ENCODE peak calls at places on chromosomes 11 and 22, in seven cellular contexts. One of them, this sample, is unnamed.

GRCh38 chr11:102470257-102470656 is 17.7 kb upstream of the TMEM123 start:
- DNase-seq in SK-N-MC: no peak
- DNase-seq in NCI-H748 treated with DMSO at 0.1 percent for 48 hours: no peak
- DNase-seq in CD8-positive, alpha-beta T cell: no peak
- DNase-seq in stimulated activated CD8-positive, alpha-beta memory T cell treated with anti-CD3 and anti-CD28 coated beads, Interleukin-15, amount 100 ng/mL, for 24 hours: no peak
- DNase-seq in dermis microvascular lymphatic vessel endothelial cell: no peak
- DNase-seq in activated naive CD8-positive, alpha-beta T cell treated with anti-CD3 and anti-CD28 coated beads, Interleukin-2, amount 50 U/mL, for 24 hours: no peak
- DNase-seq in this sample: no peak

GRCh38 chr11:47433991-47434786 is 8.0 kb upstream of the PSMC3 start:
- DNase-seq in SK-N-MC: no peak
- DNase-seq in NCI-H748 treated with DMSO at 0.1 percent for 48 hours: no peak
- DNase-seq in CD8-positive, alpha-beta T cell: no peak
- DNase-seq in stimulated activated CD8-positive, alpha-beta memory T cell treated with anti-CD3 and anti-CD28 coated beads, Interleukin-15, amount 100 ng/mL, for 24 hours: no peak
- DNase-seq in dermis microvascular lymphatic vessel endothelial cell: peak
- DNase-seq in activated naive CD8-positive, alpha-beta T cell treated with anti-CD3 and anti-CD28 coated beads, Interleukin-2, amount 50 U/mL, for 24 hours: no peak
- DNase-seq in this sample: peak

GRCh38 chr22:49958961-49959781 is 1.4 kb upstream of the PIM3 start:
- DNase-seq in SK-N-MC: no peak
- DNase-seq in NCI-H748 treated with DMSO at 0.1 percent for 48 hours: no peak
- DNase-seq in CD8-positive, alpha-beta T cell: no peak
- DNase-seq in stimulated activated CD8-positive, alpha-beta memory T cell treated with anti-CD3 and anti-CD28 coated beads, Interleukin-15, amount 100 ng/mL, for 24 hours: no peak
- DNase-seq in dermis microvascular lymphatic vessel endothelial cell: no peak
- DNase-seq in activated naive CD8-positive, alpha-beta T cell treated with anti-CD3 and anti-CD28 coated beads, Interleukin-2, amount 50 U/mL, for 24 hours: no peak
- DNase-seq in this sample: no peak

GRCh38 chr11:124608146-124608545 is 3.1 kb upstream of the PANX3 start:
- DNase-seq in SK-N-MC: no peak
- DNase-seq in NCI-H748 treated with DMSO at 0.1 percent for 48 hours: no peak
- DNase-seq in CD8-positive, alpha-beta T cell: no peak
- DNase-seq in stimulated activated CD8-positive, alpha-beta memory T cell treated with anti-CD3 and anti-CD28 coated beads, Interleukin-15, amount 100 ng/mL, for 24 hours: no peak
- DNase-seq in dermis microvascular lymphatic vessel endothelial cell: no peak
- DNase-seq in activated naive CD8-positive, alpha-beta T cell treated with anti-CD3 and anti-CD28 coated beads, Interleukin-2, amount 50 U/mL, for 24 hours: no peak
- DNase-seq in this sample: no peak

GRCh38 chr22:26398741-26399153 is 30.3 kb upstream of the ASPHD2 start:
- DNase-seq in SK-N-MC: no peak
- DNase-seq in NCI-H748 treated with DMSO at 0.1 percent for 48 hours: no peak
- DNase-seq in CD8-positive, alpha-beta T cell: no peak
- DNase-seq in stimulated activated CD8-positive, alpha-beta memory T cell treated with anti-CD3 and anti-CD28 coated beads, Interleukin-15, amount 100 ng/mL, for 24 hours: no peak
- DNase-seq in dermis microvascular lymphatic vessel endothelial cell: peak
- DNase-seq in activated naive CD8-positive, alpha-beta T cell treated with anti-CD3 and anti-CD28 coated beads, Interleukin-2, amount 50 U/mL, for 24 hours: peak
- DNase-seq in this sample: peak

GRCh38 chr11:102914238-102915043 is 39.7 kb upstream of the MMP12 start:
- DNase-seq in SK-N-MC: no peak
- DNase-seq in NCI-H748 treated with DMSO at 0.1 percent for 48 hours: no peak
- DNase-seq in CD8-positive, alpha-beta T cell: no peak
- DNase-seq in stimulated activated CD8-positive, alpha-beta memory T cell treated with anti-CD3 and anti-CD28 coated beads, Interleukin-15, amount 100 ng/mL, for 24 hours: no peak
- DNase-seq in dermis microvascular lymphatic vessel endothelial cell: peak
- DNase-seq in activated naive CD8-positive, alpha-beta T cell treated with anti-CD3 and anti-CD28 coated beads, Interleukin-2, amount 50 U/mL, for 24 hours: no peak
- DNase-seq in this sample: peak

GRCh38 chr22:16955678-16956210 is 52.3 kb downstream of the GAB4 start:
- DNase-seq in SK-N-MC: no peak
- DNase-seq in NCI-H748 treated with DMSO at 0.1 percent for 48 hours: no peak
- DNase-seq in CD8-positive, alpha-beta T cell: no peak
- DNase-seq in stimulated activated CD8-positive, alpha-beta memory T cell treated with anti-CD3 and anti-CD28 coated beads, Interleukin-15, amount 100 ng/mL, for 24 hours: no peak
- DNase-seq in dermis microvascular lymphatic vessel endothelial cell: no peak
- DNase-seq in activated naive CD8-positive, alpha-beta T cell treated with anti-CD3 and anti-CD28 coated beads, Interleukin-2, amount 50 U/mL, for 24 hours: no peak
- DNase-seq in this sample: no peak

GRCh38 chr11:10317776-10318526 is 13.1 kb downstream of the ADM start:
- DNase-seq in SK-N-MC: no peak
- DNase-seq in NCI-H748 treated with DMSO at 0.1 percent for 48 hours: no peak
- DNase-seq in CD8-positive, alpha-beta T cell: no peak
- DNase-seq in stimulated activated CD8-positive, alpha-beta memory T cell treated with anti-CD3 and anti-CD28 coated beads, Interleukin-15, amount 100 ng/mL, for 24 hours: no peak
- DNase-seq in dermis microvascular lymphatic vessel endothelial cell: peak
- DNase-seq in activated naive CD8-positive, alpha-beta T cell treated with anti-CD3 and anti-CD28 coated beads, Interleukin-2, amount 50 U/mL, for 24 hours: peak
- DNase-seq in this sample: no peak

GRCh38 chr22:43006753-43007152 is 8.2 kb downstream of the PACSIN2 start:
- DNase-seq in SK-N-MC: no peak
- DNase-seq in NCI-H748 treated with DMSO at 0.1 percent for 48 hours: no peak
- DNase-seq in CD8-positive, alpha-beta T cell: no peak
- DNase-seq in stimulated activated CD8-positive, alpha-beta memory T cell treated with anti-CD3 and anti-CD28 coated beads, Interleukin-15, amount 100 ng/mL, for 24 hours: no peak
- DNase-seq in dermis microvascular lymphatic vessel endothelial cell: no peak
- DNase-seq in activated naive CD8-positive, alpha-beta T cell treated with anti-CD3 and anti-CD28 coated beads, Interleukin-2, amount 50 U/mL, for 24 hours: no peak
- DNase-seq in this sample: no peak

GRCh38 chr22:26894766-26895485 is 237.5 kb downstream of the MIAT start:
- DNase-seq in SK-N-MC: no peak
- DNase-seq in NCI-H748 treated with DMSO at 0.1 percent for 48 hours: peak
- DNase-seq in CD8-positive, alpha-beta T cell: no peak
- DNase-seq in stimulated activated CD8-positive, alpha-beta memory T cell treated with anti-CD3 and anti-CD28 coated beads, Interleukin-15, amount 100 ng/mL, for 24 hours: no peak
- DNase-seq in dermis microvascular lymphatic vessel endothelial cell: peak
- DNase-seq in activated naive CD8-positive, alpha-beta T cell treated with anti-CD3 and anti-CD28 coated beads, Interleukin-2, amount 50 U/mL, for 24 hours: no peak
- DNase-seq in this sample: no peak

GRCh38 chr11:117189191-117189940 is 9.8 kb upstream of the TAGLN start:
- DNase-seq in SK-N-MC: no peak
- DNase-seq in NCI-H748 treated with DMSO at 0.1 percent for 48 hours: no peak
- DNase-seq in CD8-positive, alpha-beta T cell: no peak
- DNase-seq in stimulated activated CD8-positive, alpha-beta memory T cell treated with anti-CD3 and anti-CD28 coated beads, Interleukin-15, amount 100 ng/mL, for 24 hours: no peak
- DNase-seq in dermis microvascular lymphatic vessel endothelial cell: no peak
- DNase-seq in activated naive CD8-positive, alpha-beta T cell treated with anti-CD3 and anti-CD28 coated beads, Interleukin-2, amount 50 U/mL, for 24 hours: peak
- DNase-seq in this sample: no peak

GRCh38 chr11:74171630-74172465 is 759 bp downstream of the PPME1 start:
- DNase-seq in SK-N-MC: no peak
- DNase-seq in NCI-H748 treated with DMSO at 0.1 percent for 48 hours: no peak
- DNase-seq in CD8-positive, alpha-beta T cell: no peak
- DNase-seq in stimulated activated CD8-positive, alpha-beta memory T cell treated with anti-CD3 and anti-CD28 coated beads, Interleukin-15, amount 100 ng/mL, for 24 hours: no peak
- DNase-seq in dermis microvascular lymphatic vessel endothelial cell: peak
- DNase-seq in activated naive CD8-positive, alpha-beta T cell treated with anti-CD3 and anti-CD28 coated beads, Interleukin-2, amount 50 U/mL, for 24 hours: no peak
- DNase-seq in this sample: no peak

GRCh38 chr11:48087974-48088681 is 107.8 kb downstream of the PTPRJ start:
- DNase-seq in SK-N-MC: no peak
- DNase-seq in NCI-H748 treated with DMSO at 0.1 percent for 48 hours: no peak
- DNase-seq in CD8-positive, alpha-beta T cell: no peak
- DNase-seq in stimulated activated CD8-positive, alpha-beta memory T cell treated with anti-CD3 and anti-CD28 coated beads, Interleukin-15, amount 100 ng/mL, for 24 hours: no peak
- DNase-seq in dermis microvascular lymphatic vessel endothelial cell: peak
- DNase-seq in activated naive CD8-positive, alpha-beta T cell treated with anti-CD3 and anti-CD28 coated beads, Interleukin-2, amount 50 U/mL, for 24 hours: no peak
- DNase-seq in this sample: peak

GRCh38 chr22:45638834-45639746 is 32.5 kb upstream of the ATXN10 start:
- DNase-seq in SK-N-MC: no peak
- DNase-seq in NCI-H748 treated with DMSO at 0.1 percent for 48 hours: no peak
- DNase-seq in CD8-positive, alpha-beta T cell: no peak
- DNase-seq in stimulated activated CD8-positive, alpha-beta memory T cell treated with anti-CD3 and anti-CD28 coated beads, Interleukin-15, amount 100 ng/mL, for 24 hours: no peak
- DNase-seq in dermis microvascular lymphatic vessel endothelial cell: peak
- DNase-seq in activated naive CD8-positive, alpha-beta T cell treated with anti-CD3 and anti-CD28 coated beads, Interleukin-2, amount 50 U/mL, for 24 hours: no peak
- DNase-seq in this sample: no peak

GRCh38 chr11:71449596-71449995 is 1.4 kb upstream of the DHCR7 start:
- DNase-seq in SK-N-MC: no peak
- DNase-seq in NCI-H748 treated with DMSO at 0.1 percent for 48 hours: no peak
- DNase-seq in CD8-positive, alpha-beta T cell: no peak
- DNase-seq in stimulated activated CD8-positive, alpha-beta memory T cell treated with anti-CD3 and anti-CD28 coated beads, Interleukin-15, amount 100 ng/mL, for 24 hours: no peak
- DNase-seq in dermis microvascular lymphatic vessel endothelial cell: no peak
- DNase-seq in activated naive CD8-positive, alpha-beta T cell treated with anti-CD3 and anti-CD28 coated beads, Interleukin-2, amount 50 U/mL, for 24 hours: no peak
- DNase-seq in this sample: peak

GRCh38 chr22:46635756-46636155 is 15.6 kb downstream of the GRAMD4 start:
- DNase-seq in SK-N-MC: no peak
- DNase-seq in NCI-H748 treated with DMSO at 0.1 percent for 48 hours: no peak
- DNase-seq in CD8-positive, alpha-beta T cell: no peak
- DNase-seq in stimulated activated CD8-positive, alpha-beta memory T cell treated with anti-CD3 and anti-CD28 coated beads, Interleukin-15, amount 100 ng/mL, for 24 hours: no peak
- DNase-seq in dermis microvascular lymphatic vessel endothelial cell: no peak
- DNase-seq in activated naive CD8-positive, alpha-beta T cell treated with anti-CD3 and anti-CD28 coated beads, Interleukin-2, amount 50 U/mL, for 24 hours: no peak
- DNase-seq in this sample: no peak

GRCh38 chr11:122879785-122880184 is 2.8 kb upstream of the JHY start:
- DNase-seq in SK-N-MC: no peak
- DNase-seq in NCI-H748 treated with DMSO at 0.1 percent for 48 hours: peak
- DNase-seq in CD8-positive, alpha-beta T cell: no peak
- DNase-seq in stimulated activated CD8-positive, alpha-beta memory T cell treated with anti-CD3 and anti-CD28 coated beads, Interleukin-15, amount 100 ng/mL, for 24 hours: no peak
- DNase-seq in dermis microvascular lymphatic vessel endothelial cell: no peak
- DNase-seq in activated naive CD8-positive, alpha-beta T cell treated with anti-CD3 and anti-CD28 coated beads, Interleukin-2, amount 50 U/mL, for 24 hours: no peak
- DNase-seq in this sample: no peak

GRCh38 chr22:48505891-48506290 is 1321.8 kb downstream of the BRD1 start:
- DNase-seq in SK-N-MC: no peak
- DNase-seq in NCI-H748 treated with DMSO at 0.1 percent for 48 hours: no peak
- DNase-seq in CD8-positive, alpha-beta T cell: no peak
- DNase-seq in stimulated activated CD8-positive, alpha-beta memory T cell treated with anti-CD3 and anti-CD28 coated beads, Interleukin-15, amount 100 ng/mL, for 24 hours: no peak
- DNase-seq in dermis microvascular lymphatic vessel endothelial cell: no peak
- DNase-seq in activated naive CD8-positive, alpha-beta T cell treated with anti-CD3 and anti-CD28 coated beads, Interleukin-2, amount 50 U/mL, for 24 hours: no peak
- DNase-seq in this sample: no peak

GRCh38 chr11:77019976-77020591 is 14.1 kb upstream of the B3GNT6 start:
- DNase-seq in SK-N-MC: no peak
- DNase-seq in NCI-H748 treated with DMSO at 0.1 percent for 48 hours: no peak
- DNase-seq in CD8-positive, alpha-beta T cell: no peak
- DNase-seq in stimulated activated CD8-positive, alpha-beta memory T cell treated with anti-CD3 and anti-CD28 coated beads, Interleukin-15, amount 100 ng/mL, for 24 hours: no peak
- DNase-seq in dermis microvascular lymphatic vessel endothelial cell: peak
- DNase-seq in activated naive CD8-positive, alpha-beta T cell treated with anti-CD3 and anti-CD28 coated beads, Interleukin-2, amount 50 U/mL, for 24 hours: no peak
- DNase-seq in this sample: no peak

GRCh38 chr11:116657842-116658825 is 114.7 kb downstream of the BUD13 start:
- DNase-seq in SK-N-MC: no peak
- DNase-seq in NCI-H748 treated with DMSO at 0.1 percent for 48 hours: no peak
- DNase-seq in CD8-positive, alpha-beta T cell: no peak
- DNase-seq in stimulated activated CD8-positive, alpha-beta memory T cell treated with anti-CD3 and anti-CD28 coated beads, Interleukin-15, amount 100 ng/mL, for 24 hours: no peak
- DNase-seq in dermis microvascular lymphatic vessel endothelial cell: no peak
- DNase-seq in activated naive CD8-positive, alpha-beta T cell treated with anti-CD3 and anti-CD28 coated beads, Interleukin-2, amount 50 U/mL, for 24 hours: no peak
- DNase-seq in this sample: no peak

GRCh38 chr11:111452146-111452545 is 60.0 kb downstream of the BTG4 start:
- DNase-seq in SK-N-MC: no peak
- DNase-seq in NCI-H748 treated with DMSO at 0.1 percent for 48 hours: no peak
- DNase-seq in CD8-positive, alpha-beta T cell: no peak
- DNase-seq in stimulated activated CD8-positive, alpha-beta memory T cell treated with anti-CD3 and anti-CD28 coated beads, Interleukin-15, amount 100 ng/mL, for 24 hours: no peak
- DNase-seq in dermis microvascular lymphatic vessel endothelial cell: no peak
- DNase-seq in activated naive CD8-positive, alpha-beta T cell treated with anti-CD3 and anti-CD28 coated beads, Interleukin-2, amount 50 U/mL, for 24 hours: no peak
- DNase-seq in this sample: no peak